ENCODE peak calls at places on chromosomes 3 and 15, in eight cellular contexts. K is GM19239; A is NCI-H774; G is EL; Z is stimulated activated CD8-positive, alpha-beta memory T cell treated with anti-CD3 and anti-CD28 coated beads, Interleukin-7, amount 100 ng/mL, for 1 hour; M is effector memory CD4-positive, alpha-beta T cell; U is posterior cingulate gyrus; D is HEK293T. P is an unnamed sample.

GRCh38 chr15:72588096-72588495 is 66.4 kb upstream of the GOLGA6B start:
- DNase-seq in K (no peak), A (no peak), G (no peak), Z (no peak), M (no peak), U (no peak), D (no peak), P (no peak)

GRCh38 chr3:120928991-120929390 is 21.0 kb downstream of the STXBP5L start:
- DNase-seq in K (no peak), A (no peak), G (no peak), Z (no peak), M (no peak), U (no peak), D (no peak), P (peak; percentile 3)

GRCh38 chr3:190169877-190170276 is 49.2 kb upstream of the P3H2 start:
- DNase-seq in K (no peak), A (no peak), G (no peak), Z (no peak), M (no peak), U (no peak), D (no peak), P (no peak)

GRCh38 chr3:135449046-135449445 is 516.5 kb upstream of the PPP2R3A start:
- DNase-seq in K (no peak), A (no peak), G (no peak), Z (no peak), M (no peak), U (no peak), D (no peak), P (no peak)

GRCh38 chr3:45026957-45027356 is 854 bp downstream of the CLEC3B start:
- DNase-seq in K (no peak), A (no peak), G (peak; percentile 81), Z (no peak), M (no peak), U (no peak), D (no peak), P (peak; percentile 82)

GRCh38 chr3:170712336-170712735 is 126.5 kb upstream of the SLC7A14 start:
- DNase-seq in K (no peak), A (no peak), G (no peak), Z (no peak), M (no peak), U (no peak), D (no peak), P (peak; percentile 52)

GRCh38 chr3:161372321-161373260 is 1.3 kb upstream of the SPTSSB start:
- DNase-seq in K (peak; percentile 7), A (peak; percentile 69), G (peak; percentile 34), Z (no peak), M (no peak), U (peak; percentile 93), D (peak; percentile 57), P (peak; percentile 25)

GRCh38 chr15:70474682-70475438 is 288.5 kb downstream of the UACA start:
- DNase-seq in K (no peak), A (peak; percentile 74), G (peak; percentile 92), Z (no peak), M (no peak), U (peak; percentile 91), D (no peak), P (peak; percentile 87)

GRCh38 chr15:101497017-101497416 is 7.5 kb upstream of the PCSK6 start:
- DNase-seq in K (no peak), A (no peak), G (no peak), Z (no peak), M (no peak), U (no peak), D (no peak), P (no peak)

GRCh38 chr3:102158080-102158756 is 276.6 kb upstream of the ZPLD1 start:
- DNase-seq in K (no peak), A (no peak), G (peak; percentile 10), Z (no peak), M (no peak), U (no peak), D (no peak), P (peak; percentile 46)

GRCh38 chr15:67998599-67999122 is 55.5 kb upstream of the PIAS1 start:
- DNase-seq in K (no peak), A (no peak), G (peak; percentile 82), Z (no peak), M (no peak), U (no peak), D (no peak), P (peak; percentile 91)